ENCODE peak calls at places on chromosomes 12 and 14, in five cellular contexts. U, K, E, V and O are unnamed samples.

GRCh38 chr12:69701821-69702220 is 2.7 kb upstream of the BEST3 start:
- DNase-seq in V (no peak), U (no peak), E (no peak), K (no peak), O (no peak)

GRCh38 chr14:65414961-65415589 is 2.5 kb downstream of the FUT8 start:
- DNase-seq in V (peak), U (no peak), E (peak), K (no peak), O (no peak)

GRCh38 chr12:104796475-104796862 is 161.6 kb downstream of the SLC41A2 start:
- DNase-seq in E (no peak), V (no peak), K (no peak), U (no peak), O (no peak)

GRCh38 chr14:61553730-61554641 is 141.3 kb upstream of the HIF1A start:
- DNase-seq in V (peak), U (no peak), K (no peak), E (peak), O (no peak)

GRCh38 chr12:75503459-75503858 is 8.0 kb downstream of the KRR1 start:
- DNase-seq in U (no peak), E (no peak), K (no peak), V (no peak), O (no peak)

GRCh38 chr12:95642583-95642982 is 91.3 kb upstream of the USP44 start:
- DNase-seq in U (no peak), E (peak), V (no peak), K (no peak), O (no peak)

GRCh38 chr12:111942557-111942956 is 70.4 kb downstream of the TMEM116 start:
- DNase-seq in V (peak), E (peak), K (no peak), U (no peak), O (no peak)

GRCh38 chr12:103538397-103538796 is 42.6 kb upstream of the C12orf42 start:
- DNase-seq in E (peak), V (peak), K (no peak), U (no peak), O (no peak)

GRCh38 chr14:36194645-36195044 is 18.1 kb upstream of the PTCSC3 start:
- DNase-seq in U (no peak), V (no peak), E (no peak), K (no peak), O (no peak)

GRCh38 chr12:77488041-77488620 is 342.6 kb upstream of the NAV3 start:
- DNase-seq in E (no peak), V (peak), U (no peak), K (no peak), O (no peak)

GRCh38 chr14:99427632-99428315 is 52.9 kb downstream of the SETD3 start:
- DNase-seq in U (no peak), K (no peak), V (peak), E (peak), O (peak)

GRCh38 chr14:21867541-21867940 is 193.9 kb upstream of the OR4E1 start:
- DNase-seq in E (peak), K (no peak), U (no peak), V (peak), O (no peak)

GRCh38 chr14:105917933-105918436 is 391.6 kb downstream of the TMEM121 start:
- DNase-seq in E (no peak), U (no peak), K (peak), V (no peak), O (no peak)

GRCh38 chr12:72270246-72270645 is 1.9 kb upstream of the TRHDE start:
- DNase-seq in K (no peak), V (peak), U (no peak), E (no peak), O (no peak)

GRCh38 chr14:23009939-23010718 is at the start of gene C14orf93:
- DNase-seq in U (peak), K (peak), V (peak), E (peak), O (peak)

GRCh38 chr14:42806909-42807315 is 1200.2 kb downstream of the LRFN5 start:
- DNase-seq in U (no peak), K (no peak), E (no peak), V (no peak), O (no peak)

GRCh38 chr14:74324945-74325361 is 22.2 kb upstream of the ABCD4 start:
- DNase-seq in V (peak), E (peak), K (no peak), U (no peak), O (no peak)

GRCh38 chr14:61542848-61543790 is 152.2 kb upstream of the HIF1A start:
- DNase-seq in E (no peak), U (no peak), K (no peak), V (no peak), O (no peak)

GRCh38 chr12:71661977-71662522 is 1.6 kb downstream of the ZFC3H1 start:
- DNase-seq in E (peak), U (no peak), V (peak), K (no peak), O (no peak)

GRCh38 chr14:23056956-23057756 is at the start of gene CDH24:
- DNase-seq in E (peak), V (peak), U (peak), K (peak), O (no peak)

GRCh38 chr14:40887912-40888311 is 718.8 kb upstream of the LRFN5 start:
- DNase-seq in U (no peak), V (no peak), E (no peak), K (no peak), O (no peak)